ENCODE peak calls at places on chromosomes 1 and 21, in six cellular contexts. P is fibroblast of lung, D is breast epithelium, H is upper lobe of right lung, L is foreskin fibroblast, X is mammary epithelial cell. O is an unnamed sample.

GRCh38 chr1:159122005-159122621 is 45.5 kb upstream of the AIM2 start:
- DNase-seq in L (peak), P (peak), D (no peak), X (peak), H (no peak), O (peak)

GRCh38 chr1:99397029-99397428 is 132.7 kb downstream of the PLPPR4 start:
- DNase-seq in L (no peak), H (no peak), D (no peak), P (peak), X (no peak), O (no peak)

GRCh38 chr1:160795951-160796383 is at the start of gene LY9:
- DNase-seq in X (no peak), P (no peak), L (no peak), H (no peak), D (no peak), O (no peak)

GRCh38 chr1:204325944-204326343 is 33.8 kb downstream of the PLEKHA6 start:
- DNase-seq in X (no peak), H (no peak), L (no peak), D (no peak), P (no peak), O (no peak)

GRCh38 chr1:203129501-203130231 is 2.1 kb downstream of the ADORA1 start:
- DNase-seq in P (no peak), D (peak), H (peak), X (no peak), L (no peak), O (no peak)

GRCh38 chr1:10179408-10179685 is 31.0 kb upstream of the KIF1B start:
- DNase-seq in P (no peak), H (no peak), X (no peak), D (no peak), L (no peak), O (no peak)

GRCh38 chr1:185439727-185440415 is 122.8 kb upstream of the IVNS1ABP start:
- DNase-seq in H (no peak), X (peak), L (peak), D (no peak), P (peak), O (no peak)

GRCh38 chr1:194331758-194332157 is 1145.3 kb upstream of the B3GALT2 start:
- DNase-seq in L (no peak), X (peak), P (peak), D (no peak), H (no peak), O (no peak)

GRCh38 chr1:30903343-30904034 is 5.1 kb downstream of the SDC3 start:
- DNase-seq in L (no peak), D (no peak), H (no peak), X (no peak), P (peak), O (no peak)

GRCh38 chr1:116832932-116833578 is 76.7 kb upstream of the PTGFRN start:
- DNase-seq in H (no peak), L (no peak), X (no peak), D (no peak), P (no peak), O (no peak)

GRCh38 chr1:119808972-119809550 is 2.2 kb downstream of the REG4 start:
- DNase-seq in L (peak), X (peak), P (peak), D (peak), H (peak), O (peak)

GRCh38 chr1:21312407-21312992 is 22.2 kb upstream of the ECE1 start:
- DNase-seq in X (no peak), P (no peak), D (no peak), H (no peak), L (no peak), O (no peak)

GRCh38 chr1:246032984-246033383 is 474.1 kb downstream of the SMYD3 start:
- DNase-seq in P (no peak), H (no peak), D (no peak), L (no peak), X (no peak), O (no peak)

GRCh38 chr1:172826096-172826741 is 167.3 kb downstream of the FASLG start:
- DNase-seq in P (peak), H (no peak), X (peak), D (no peak), L (peak), O (peak)

GRCh38 chr21:46390603-46391545 is 66.9 kb downstream of the PCNT start:
- DNase-seq in L (no peak), P (no peak), X (no peak), H (no peak), D (no peak), O (no peak)

GRCh38 chr1:168717906-168718891 is 10.8 kb downstream of the DPT start:
- DNase-seq in X (no peak), H (no peak), D (no peak), P (peak), L (no peak), O (no peak)

GRCh38 chr21:33481314-33481943 is 1.7 kb upstream of the TMEM50B start:
- DNase-seq in D (no peak), H (no peak), P (no peak), X (no peak), L (no peak), O (no peak)

GRCh38 chr1:40421694-40422384 is 28.4 kb upstream of the ZFP69B start:
- DNase-seq in H (no peak), L (no peak), P (peak), D (no peak), X (peak), O (peak)

GRCh38 chr1:218527737-218528136 is 182.6 kb downstream of the TGFB2 start:
- DNase-seq in P (peak), D (no peak), L (no peak), X (no peak), H (no peak), O (no peak)

GRCh38 chr1:42753070-42753469 is 13.0 kb upstream of the CLDN19 start:
- DNase-seq in P (peak), X (no peak), D (no peak), L (no peak), H (no peak), O (peak)

GRCh38 chr1:170765712-170766330 is 101.9 kb downstream of the PRRX1 start:
- DNase-seq in X (peak), D (no peak), P (peak), H (no peak), L (no peak), O (peak)

GRCh38 chr1:199551967-199552565 is 475.4 kb upstream of the NR5A2 start:
- DNase-seq in X (peak), D (no peak), P (peak), H (no peak), L (peak), O (peak)

GRCh38 chr21:28811860-28812259 is 180.8 kb downstream of the LTN1 start:
- DNase-seq in D (no peak), X (no peak), L (no peak), H (no peak), P (no peak), O (no peak)

GRCh38 chr1:205301220-205301821 is 20.2 kb downstream of the NUAK2 start:
- DNase-seq in X (peak), D (no peak), H (peak), L (peak), P (peak), O (peak)

GRCh38 chr21:46067505-46068201 is 30.3 kb upstream of the COL6A2 start:
- DNase-seq in H (peak), D (peak), X (no peak), L (no peak), P (no peak), O (no peak)

GRCh38 chr1:81949421-81949820 is 148.7 kb downstream of the ADGRL2 start:
- DNase-seq in X (peak), L (no peak), D (no peak), P (no peak), H (no peak), O (no peak)

GRCh38 chr1:56179571-56179970 is 399.8 kb downstream of the PLPP3 start:
- DNase-seq in H (no peak), P (no peak), D (no peak), X (no peak), L (no peak), O (no peak)

DNA sequence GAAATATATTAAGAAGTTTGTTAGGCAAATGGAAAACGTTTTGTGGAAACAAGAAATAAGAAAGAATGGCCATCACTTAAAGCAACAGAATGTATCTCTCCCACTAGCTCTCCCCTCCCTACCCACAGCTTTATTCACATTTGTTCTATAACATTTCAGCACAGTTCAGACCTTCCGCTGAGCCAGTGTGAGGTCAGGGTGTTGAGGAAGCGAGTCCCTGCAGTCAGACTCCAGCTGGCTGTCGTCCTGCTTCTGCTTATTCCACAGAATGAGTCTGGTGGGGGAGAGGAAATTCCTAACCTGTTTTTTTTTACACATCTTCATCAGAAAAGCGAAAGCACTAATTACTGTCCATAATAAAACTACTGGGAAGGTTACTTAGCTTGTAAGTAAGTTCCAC is 39.1 kb downstream of the MRPL39 start:
- DNase-seq in X (no peak), L (peak), D (no peak), P (peak), H (no peak), O (peak)
- H3K4me3 ChIP-seq in X (no peak), L (no peak), D (no peak), P (no peak), H (no peak), O (peak)

DNA sequence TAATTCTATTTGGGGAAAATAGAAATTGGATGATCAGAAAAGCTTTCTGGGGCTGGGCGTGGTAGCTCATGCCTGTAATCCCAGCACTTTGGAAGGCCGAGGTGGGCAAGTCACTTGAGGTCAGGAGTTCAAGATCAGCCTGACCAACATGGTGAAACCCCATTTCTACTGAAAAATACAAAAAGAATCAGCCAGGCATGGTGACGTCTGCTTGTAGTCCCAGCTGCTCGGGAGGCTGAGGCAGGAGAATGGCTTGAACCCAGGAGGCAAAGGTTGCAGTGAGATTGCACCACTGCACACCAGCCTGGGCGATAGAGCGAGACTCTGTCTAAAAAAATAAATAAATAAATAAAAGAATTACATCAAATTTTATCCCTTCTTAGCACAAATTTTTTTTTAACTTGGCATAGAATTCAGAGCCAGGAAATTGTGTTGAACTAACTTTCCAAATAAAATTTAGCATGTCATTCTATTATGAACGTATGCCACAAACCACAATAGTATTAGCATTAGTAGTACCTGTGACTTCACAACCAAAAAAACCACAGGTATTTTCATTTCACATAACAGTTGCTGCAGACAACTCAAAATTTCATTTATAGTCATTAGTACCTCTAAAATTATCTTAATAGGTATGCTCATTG is 4.5 kb upstream of the ANKRD13C start:
- DNase-seq in P (peak), D (no peak), H (no peak), X (peak), L (no peak), O (peak)
- TF ChIP-seq CTCF in P (no peak), D (no peak), H (no peak), X (no peak), L (no peak), O (no peak)

DNA sequence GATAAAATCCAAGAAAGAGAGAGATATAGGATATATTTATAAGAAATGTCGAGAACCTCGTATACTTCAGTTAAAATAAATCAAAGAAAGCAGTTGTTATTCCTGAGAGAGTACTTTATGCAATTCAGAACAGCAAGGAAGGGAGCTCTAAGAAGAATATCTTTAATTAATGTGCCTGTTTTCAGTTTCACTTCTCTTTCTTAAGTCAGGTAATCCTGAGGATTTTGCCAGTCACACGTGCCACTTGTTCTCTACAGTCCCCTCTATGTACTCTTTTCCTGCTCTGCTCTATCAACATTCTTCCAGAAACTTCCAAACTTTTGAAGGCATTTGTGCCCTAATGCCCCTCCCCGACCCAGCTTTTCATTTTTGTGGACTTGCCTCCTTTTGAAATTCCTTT is 211.9 kb downstream of the AKT3 start:
- DNase-seq in L (no peak), H (no peak), P (no peak), X (no peak), D (no peak), O (no peak)
- H3K4me3 ChIP-seq in L (no peak), H (no peak), P (no peak), X (no peak), D (no peak), O (no peak)

DNA sequence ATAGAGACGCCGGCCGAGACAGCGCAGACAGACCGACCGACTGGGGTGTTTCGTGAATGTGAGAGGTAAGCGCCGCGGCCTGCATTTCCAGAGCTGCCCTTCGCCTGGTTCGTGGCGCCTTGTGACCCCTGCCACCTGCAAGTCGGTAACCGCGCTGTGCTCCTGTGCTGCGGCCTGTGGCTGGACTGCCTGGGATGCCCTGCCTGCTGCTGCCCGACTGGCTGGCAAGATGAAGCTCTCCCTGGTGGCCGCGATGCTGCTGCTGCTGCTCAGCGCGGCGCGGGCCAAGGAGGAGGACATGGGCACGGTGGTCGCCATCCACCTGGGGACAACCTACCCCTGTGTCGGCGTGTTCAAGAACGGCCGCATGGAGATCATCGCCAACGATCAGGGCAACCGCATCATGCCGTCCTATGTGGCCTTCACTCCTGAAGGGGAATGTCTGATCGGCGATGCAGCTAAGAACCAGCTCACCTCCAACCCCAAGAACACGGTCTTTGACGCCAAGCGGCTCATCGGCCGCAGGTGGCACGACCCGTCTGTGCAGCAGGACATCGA is 150.8 kb downstream of the RRAGC start:
- DNase-seq in D (no peak), X (no peak), L (no peak), H (no peak), P (no peak), O (no peak)
- TF ChIP-seq CTCF in D (no peak), X (no peak), L (no peak), H (no peak), P (no peak), O (no peak)

GRCh38 chr21:39196310-39196709 is 13.1 kb upstream of the PSMG1 start:
- DNase-seq in D (no peak), P (no peak), L (no peak), X (no peak), H (no peak), O (no peak)
- H3K4me3 ChIP-seq in D (no peak), P (no peak), L (no peak), X (no peak), H (no peak), O (no peak)

GRCh38 chr1:36306210-36306901 is at the start of gene SH3D21:
- DNase-seq in D (peak), X (peak), H (peak), P (no peak), L (no peak), O (no peak)
- TF ChIP-seq CTCF in D (no peak), X (peak), H (no peak), P (peak), L (no peak), O (peak)

DNA sequence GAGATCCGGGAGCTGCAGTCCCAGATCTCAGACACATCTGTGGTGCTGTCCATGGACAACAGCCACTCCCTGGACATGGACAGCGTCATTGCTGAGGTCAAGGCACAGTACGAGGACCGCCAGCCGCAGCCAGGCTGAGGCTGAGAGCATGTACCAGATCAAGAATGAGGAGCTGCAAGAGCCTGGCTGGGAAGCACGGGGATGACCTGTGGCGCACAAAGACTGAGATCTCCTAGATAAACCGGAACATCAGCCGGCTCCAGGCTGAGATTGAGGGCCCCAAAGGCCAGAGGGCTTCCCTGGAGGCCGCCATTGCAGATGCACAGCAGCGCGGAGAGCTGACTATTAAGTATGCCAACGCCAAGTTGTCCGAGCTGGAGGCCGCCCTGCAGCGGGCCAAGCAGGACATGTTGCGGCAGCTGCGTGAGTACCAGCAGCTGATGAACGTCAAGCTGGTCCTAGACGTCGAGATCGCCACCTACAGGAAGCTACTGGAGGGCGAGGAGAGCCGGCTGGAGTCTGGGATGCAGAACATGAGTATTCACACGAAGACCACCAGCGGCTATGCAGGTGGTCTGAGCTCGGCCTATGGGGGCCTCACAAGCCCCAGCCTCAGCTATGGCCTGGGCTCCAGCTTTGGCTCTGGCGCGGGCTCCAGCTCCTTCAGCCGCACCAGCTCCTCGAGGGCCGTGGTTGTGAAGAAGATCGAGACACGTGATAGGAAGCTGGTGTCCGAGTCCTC is 25.5 kb downstream of the ETV3L start:
- DNase-seq in P (peak), X (peak), H (peak), D (peak), L (peak), O (no peak)
- H3K4me3 ChIP-seq in P (no peak), X (no peak), H (peak), D (peak), L (no peak), O (no peak)

GRCh38 chr1:229438021-229438420 is 4.1 kb upstream of the ACTA1 start:
- DNase-seq in H (no peak), D (no peak), L (no peak), X (no peak), P (no peak), O (no peak)
- TF ChIP-seq CTCF in H (no peak), D (no peak), L (no peak), X (no peak), P (no peak), O (no peak)

GRCh38 chr1:6906783-6907182 is 121.5 kb downstream of the CAMTA1 start:
- DNase-seq in H (no peak), P (no peak), X (no peak), D (no peak), L (no peak), O (no peak)
- H3K4me3 ChIP-seq in H (no peak), P (no peak), X (no peak), D (no peak), L (no peak), O (no peak)

GRCh38 chr1:207711285-207711684 is 40.6 kb upstream of the CD46 start:
- DNase-seq in P (no peak), D (no peak), L (no peak), X (peak), H (no peak), O (no peak)

GRCh38 chr1:207719209-207719608 is 32.6 kb upstream of the CD46 start:
- DNase-seq in P (no peak), D (no peak), X (no peak), H (no peak), L (no peak), O (no peak)

DNA sequence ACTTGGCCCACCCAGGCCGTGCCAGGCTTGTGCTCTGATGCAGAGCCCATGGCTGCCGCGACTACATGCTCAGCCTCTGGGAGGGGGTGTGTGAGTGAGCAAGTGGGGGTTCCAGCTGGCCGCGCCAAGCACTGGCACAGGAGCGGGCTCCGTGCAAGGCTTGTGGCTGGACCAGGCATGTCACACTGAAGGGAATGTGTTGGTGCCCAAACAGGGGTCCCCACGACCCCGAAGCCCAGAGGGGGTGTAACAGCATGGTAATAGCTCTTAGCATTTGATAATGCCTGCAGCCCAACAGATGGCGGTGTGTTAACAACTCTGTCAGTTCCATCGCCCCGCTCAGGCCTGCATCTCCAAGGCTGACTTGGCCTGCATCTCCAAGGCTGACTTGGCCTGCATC is 38.3 kb upstream of the CD46 start:
- DNase-seq in D (no peak), X (no peak), H (no peak), P (no peak), L (no peak), O (no peak)
- TF ChIP-seq CTCF in D (no peak), X (no peak), H (no peak), P (no peak), L (no peak), O (no peak)